ENCODE peak calls at places on chromosomes 5 and 9, in six cellular contexts. F is GM13977, A is endothelial cell, S is brain microvascular endothelial cell, H is MM.1S, J is psoas muscle. O is an unnamed sample.

GRCh38 chr5:43207601-43208000 is 15.6 kb downstream of the NIM1K start:
- DNase-seq in F (no peak), A (no peak), S (peak; percentile 9), H (no peak), J (no peak), O (no peak)

GRCh38 chr9:133572821-133573361 is 36.3 kb downstream of the FAM163B start:
- DNase-seq in F (no peak), A (no peak), S (no peak), H (no peak), J (peak; percentile 56), O (no peak)

GRCh38 chr5:126055348-126055729 is 367.9 kb upstream of the GRAMD2B start:
- DNase-seq in F (no peak), A (no peak), S (no peak), H (no peak), J (no peak), O (no peak)

GRCh38 chr5:30572279-30572678 is 621.2 kb upstream of the CDH6 start:
- DNase-seq in F (no peak), A (no peak), S (peak; percentile 51), H (no peak), J (no peak), O (no peak)

GRCh38 chr9:9078301-9078700 is 1278.7 kb upstream of the DMAC1 start:
- DNase-seq in F (no peak), A (no peak), S (no peak), H (no peak), J (no peak), O (no peak)

GRCh38 chr9:110179734-110180133 is 28.2 kb downstream of the C9orf152 start:
- DNase-seq in F (no peak), A (no peak), S (peak; percentile 41), H (no peak), J (no peak), O (no peak)

GRCh38 chr5:1133510-1134255 is 21.8 kb upstream of the SLC12A7 start:
- DNase-seq in F (no peak), A (no peak), S (no peak), H (no peak), J (no peak), O (peak; percentile 75)

GRCh38 chr9:122201641-122202040 is 27.1 kb downstream of the LHX6 start:
- DNase-seq in F (no peak), A (no peak), S (peak; percentile 56), H (no peak), J (no peak), O (no peak)

GRCh38 chr5:10564838-10565784 is 1.2 kb downstream of the ANKRD33B start:
- DNase-seq in F (no peak), A (peak; percentile 27), S (no peak), H (no peak), J (no peak), O (no peak)

GRCh38 chr9:3468407-3469205 is 57.2 kb downstream of the RFX3 start:
- DNase-seq in F (no peak), A (no peak), S (no peak), H (no peak), J (no peak), O (no peak)

GRCh38 chr5:138743506-138743905 is 9.7 kb upstream of the CTNNA1 start:
- DNase-seq in F (no peak), A (no peak), S (no peak), H (no peak), J (no peak), O (no peak)

GRCh38 chr5:132215329-132215728 is 12.3 kb downstream of the P4HA2 start:
- DNase-seq in F (no peak), A (no peak), S (peak; percentile 98), H (no peak), J (peak; percentile 95), O (no peak)

GRCh38 chr9:38030658-38031057 is 38.4 kb downstream of the SHB start:
- DNase-seq in F (no peak), A (no peak), S (no peak), H (no peak), J (no peak), O (no peak)
- TF ChIP-seq CTCF in F (no peak), A (peak; percentile 20), S (peak; percentile 36), H (no peak), J (no peak), O (no peak)

GRCh38 chr9:32010322-32010721 is 374.1 kb upstream of the ACO1 start:
- DNase-seq in F (no peak), A (no peak), S (no peak), H (no peak), J (no peak), O (no peak)

GRCh38 chr9:32004431-32005076 is 379.9 kb upstream of the ACO1 start:
- DNase-seq in F (no peak), A (no peak), S (no peak), H (peak; percentile 54), J (no peak), O (no peak)
- TF ChIP-seq CTCF in F (no peak), A (no peak), S (no peak), H (no peak), J (no peak), O (no peak)

DNA sequence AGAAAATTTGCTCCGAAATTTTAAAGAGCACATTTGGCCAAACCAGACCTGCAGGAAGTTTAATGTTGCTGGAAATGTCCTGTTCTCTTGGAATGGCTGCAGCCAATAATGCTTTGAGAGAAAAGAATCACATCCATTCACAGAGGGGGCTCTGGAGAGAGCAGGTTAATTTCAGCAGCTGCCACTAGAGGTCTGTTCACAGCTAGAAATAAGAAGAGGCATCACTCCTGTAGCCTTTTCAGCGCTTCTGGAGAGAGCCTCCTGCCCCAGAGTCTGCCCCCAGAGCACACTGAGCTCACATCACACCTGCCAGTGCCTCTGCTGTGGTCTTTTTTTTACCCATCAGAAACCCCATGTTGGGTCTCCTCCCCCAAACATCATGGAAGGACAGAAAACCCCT is 124.8 kb upstream of the RAD23B start:
- DNase-seq in F (peak; percentile 16), A (peak; percentile 38), S (peak; percentile 52), H (no peak), J (no peak), O (no peak)
- TF ChIP-seq CTCF in F (peak; percentile 35), A (peak; percentile 34), S (peak; percentile 72), H (no peak), J (peak; percentile 33), O (peak; percentile 2)

GRCh38 chr9:137621131-137621757 is 2.4 kb downstream of the EHMT1 start:
- DNase-seq in F (no peak), A (no peak), S (peak; percentile 41), H (peak; percentile 25), J (no peak), O (no peak)
- TF ChIP-seq CTCF in F (no peak), A (peak; percentile 74), S (peak; percentile 53), H (peak; percentile 37), J (peak; percentile 23), O (no peak)

DNA sequence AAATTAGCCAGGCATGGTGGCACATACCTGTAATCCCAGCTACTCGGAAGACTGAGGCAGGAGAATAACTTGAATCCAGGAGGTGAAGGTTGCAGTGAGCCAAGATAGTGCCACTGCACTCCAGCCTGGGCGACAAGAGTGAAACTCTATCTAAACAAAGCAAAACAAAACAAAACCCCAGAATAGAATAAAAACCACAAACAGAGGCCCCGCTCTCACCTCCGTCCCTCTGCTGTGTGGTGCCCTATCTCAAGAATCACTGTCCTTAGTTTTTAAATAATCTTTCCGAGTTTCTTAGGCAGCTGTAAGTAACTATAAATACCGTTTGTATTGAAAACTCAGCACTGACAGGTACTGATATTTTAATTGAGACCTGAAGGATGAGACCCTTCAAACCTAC is 42.7 kb upstream of the IER5L start:
- DNase-seq in F (no peak), A (no peak), S (no peak), H (peak; percentile 79), J (no peak), O (no peak)
- TF ChIP-seq CTCF in F (no peak), A (no peak), S (no peak), H (no peak), J (no peak), O (no peak)

O was measured in GM13976.